ENCODE peak calls at places on chromosome X, in four cellular contexts. One of them, this sample, is unnamed.

GRCh38 chrX:134013528-134013927 is 28.1 kb upstream of the GPC3 start:
- DNase-seq in heart left ventricle: no peak
- DNase-seq in ascending aorta: no peak
- DNase-seq in lower lobe of right lung: no peak
- DNase-seq in this sample: no peak

GRCh38 chrX:119729408-119730201 is 28.8 kb upstream of the SOWAHD start:
- DNase-seq in ascending aorta: peak
- DNase-seq in lower lobe of right lung: peak
- DNase-seq in heart left ventricle: peak
- DNase-seq in this sample: no peak

GRCh38 chrX:76555816-76556215 is 128.3 kb downstream of the MAGEE1 start:
- DNase-seq in ascending aorta: no peak
- DNase-seq in heart left ventricle: no peak
- DNase-seq in lower lobe of right lung: no peak
- DNase-seq in this sample: peak

GRCh38 chrX:24575496-24575895 is 71.7 kb downstream of the PCYT1B start:
- DNase-seq in lower lobe of right lung: no peak
- DNase-seq in ascending aorta: no peak
- DNase-seq in heart left ventricle: no peak
- DNase-seq in this sample: no peak

GRCh38 chrX:66634272-66634671 is 4.6 kb downstream of the EDA2R start:
- DNase-seq in ascending aorta: no peak
- DNase-seq in lower lobe of right lung: no peak
- DNase-seq in heart left ventricle: no peak
- DNase-seq in this sample: no peak

GRCh38 chrX:25144043-25144940 is 128.5 kb upstream of the ARX start:
- DNase-seq in lower lobe of right lung: peak
- DNase-seq in heart left ventricle: peak
- DNase-seq in ascending aorta: peak
- DNase-seq in this sample: peak

GRCh38 chrX:14344172-14344940 is 185.0 kb upstream of the GLRA2 start:
- DNase-seq in heart left ventricle: no peak
- DNase-seq in lower lobe of right lung: no peak
- DNase-seq in ascending aorta: no peak
- DNase-seq in this sample: no peak

GRCh38 chrX:2928127-2928582 is 984 bp downstream of the ARSD start:
- DNase-seq in lower lobe of right lung: peak
- DNase-seq in heart left ventricle: peak
- DNase-seq in ascending aorta: no peak
- DNase-seq in this sample: peak

GRCh38 chrX:45557390-45557789 is 356.7 kb upstream of the DIPK2B start:
- DNase-seq in ascending aorta: no peak
- DNase-seq in heart left ventricle: no peak
- DNase-seq in lower lobe of right lung: no peak
- DNase-seq in this sample: no peak

GRCh38 chrX:136347706-136348105 is 46.9 kb downstream of the ADGRG4 start:
- DNase-seq in heart left ventricle: no peak
- DNase-seq in lower lobe of right lung: no peak
- DNase-seq in ascending aorta: no peak
- DNase-seq in this sample: no peak

GRCh38 chrX:13190051-13190450 is 129.8 kb downstream of the ATXN3L start:
- DNase-seq in ascending aorta: no peak
- DNase-seq in heart left ventricle: no peak
- DNase-seq in lower lobe of right lung: no peak
- DNase-seq in this sample: no peak

GRCh38 chrX:115650916-115651315 is 89.9 kb downstream of the PLS3 start:
- DNase-seq in heart left ventricle: no peak
- DNase-seq in lower lobe of right lung: no peak
- DNase-seq in ascending aorta: no peak
- DNase-seq in this sample: no peak

GRCh38 chrX:12370444-12371089 is 232.3 kb downstream of the FRMPD4 start:
- DNase-seq in ascending aorta: no peak
- DNase-seq in heart left ventricle: no peak
- DNase-seq in lower lobe of right lung: no peak
- DNase-seq in this sample: peak

DNA sequence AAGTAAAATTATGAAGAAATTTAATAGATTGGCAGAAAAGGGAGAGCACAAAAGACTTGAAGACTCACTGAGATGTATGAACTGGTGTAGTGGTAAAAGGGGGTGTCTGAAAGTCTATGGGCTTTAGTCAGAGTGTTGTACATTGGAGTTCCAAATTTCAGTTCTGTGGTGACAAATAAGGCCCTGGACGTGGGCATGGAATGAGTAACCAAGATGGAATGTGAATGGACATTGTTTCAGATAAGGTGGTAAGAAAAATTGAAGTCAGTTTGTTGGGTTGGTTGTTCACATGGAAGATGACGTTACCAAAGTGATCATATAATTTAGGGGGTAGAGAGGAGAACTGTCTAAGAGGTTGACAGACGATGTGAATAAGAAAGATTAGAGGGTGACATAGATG is 13.9 kb downstream of the CYSLTR1 start:
- DNase-seq in ascending aorta: no peak
- DNase-seq in heart left ventricle: no peak
- DNase-seq in lower lobe of right lung: no peak
- DNase-seq in this sample: no peak
- H3K27ac ChIP-seq in ascending aorta: no peak
- H3K27ac ChIP-seq in heart left ventricle: no peak
- H3K27ac ChIP-seq in lower lobe of right lung: no peak
- H3K27ac ChIP-seq in this sample: no peak

GRCh38 chrX:103586314-103586646 is 965 bp downstream of the TCEAL4 start:
- DNase-seq in ascending aorta: no peak
- DNase-seq in lower lobe of right lung: peak
- DNase-seq in heart left ventricle: peak
- DNase-seq in this sample: no peak
- H3K27ac ChIP-seq in ascending aorta: peak
- H3K27ac ChIP-seq in lower lobe of right lung: peak
- H3K27ac ChIP-seq in heart left ventricle: peak
- H3K27ac ChIP-seq in this sample: peak

DNA sequence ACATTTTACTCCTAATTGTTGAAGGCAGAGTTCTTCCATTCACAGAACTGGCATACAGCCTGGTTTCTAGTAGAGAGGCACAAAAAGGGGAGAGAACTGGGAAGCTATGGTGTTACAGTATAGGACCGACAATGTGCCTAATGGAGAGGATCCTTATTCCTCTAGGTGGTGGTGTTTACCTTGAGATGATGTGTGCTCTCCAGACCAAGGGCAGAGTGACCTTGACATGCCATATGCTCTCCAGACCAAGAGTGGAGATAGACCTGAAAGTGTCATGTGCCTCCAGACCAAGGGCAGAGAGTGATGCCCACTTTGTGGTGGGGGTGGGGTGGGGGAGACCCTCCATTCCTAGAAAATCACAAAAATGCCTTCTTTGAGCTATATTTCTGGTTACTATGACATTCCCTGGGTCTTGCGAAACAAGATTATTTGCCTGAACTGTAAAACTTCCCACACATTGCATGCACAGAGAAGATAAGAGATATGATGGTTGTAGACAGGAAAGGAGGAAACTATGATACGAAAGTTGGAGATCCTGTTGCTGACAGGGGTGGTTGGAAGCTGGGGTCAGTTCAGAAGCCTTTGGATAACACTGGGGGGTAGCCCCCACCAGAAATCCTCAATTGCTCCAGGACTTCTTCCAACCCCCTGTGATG is 119.7 kb downstream of the TEX13C start:
- DNase-seq in heart left ventricle: no peak
- DNase-seq in ascending aorta: no peak
- DNase-seq in lower lobe of right lung: no peak
- DNase-seq in this sample: no peak
- H3K27ac ChIP-seq in heart left ventricle: no peak
- H3K27ac ChIP-seq in ascending aorta: no peak
- H3K27ac ChIP-seq in lower lobe of right lung: no peak
- H3K27ac ChIP-seq in this sample: no peak

GRCh38 chrX:31130457-31131215 is 58.8 kb upstream of the FTHL17 start:
- DNase-seq in heart left ventricle: no peak
- DNase-seq in ascending aorta: no peak
- DNase-seq in lower lobe of right lung: no peak
- DNase-seq in this sample: no peak

GRCh38 chrX:31136144-31136572 is 64.3 kb upstream of the FTHL17 start:
- DNase-seq in heart left ventricle: no peak
- DNase-seq in lower lobe of right lung: no peak
- DNase-seq in ascending aorta: no peak
- DNase-seq in this sample: no peak

GRCh38 chrX:31127716-31128115 is 55.9 kb upstream of the FTHL17 start:
- DNase-seq in lower lobe of right lung: no peak
- DNase-seq in heart left ventricle: no peak
- DNase-seq in ascending aorta: no peak
- DNase-seq in this sample: no peak

GRCh38 chrX:31128849-31129248 is 57.0 kb upstream of the FTHL17 start:
- DNase-seq in lower lobe of right lung: no peak
- DNase-seq in heart left ventricle: no peak
- DNase-seq in ascending aorta: no peak
- DNase-seq in this sample: no peak

DNA sequence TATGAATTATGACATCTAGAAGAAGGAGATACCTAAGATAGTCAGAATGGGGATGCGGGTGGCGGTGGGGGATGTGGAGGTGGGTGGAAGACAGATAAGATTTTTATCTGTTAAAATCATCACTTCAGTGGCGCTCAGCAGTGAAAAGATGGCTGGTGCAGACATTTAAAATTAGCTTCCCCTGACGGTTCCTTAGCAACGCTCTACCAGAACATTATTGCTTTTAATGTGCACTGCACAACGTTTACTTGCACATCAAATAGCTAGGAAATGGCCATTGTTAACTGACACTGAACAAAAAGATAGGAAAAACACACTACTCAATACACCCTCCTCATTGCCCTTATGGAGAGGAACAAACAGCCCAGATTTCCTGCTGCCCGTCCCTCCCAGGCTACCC is 61.0 kb upstream of the FTHL17 start:
- DNase-seq in heart left ventricle: no peak
- DNase-seq in lower lobe of right lung: no peak
- DNase-seq in ascending aorta: no peak
- DNase-seq in this sample: no peak
- H3K27ac ChIP-seq in heart left ventricle: no peak
- H3K27ac ChIP-seq in lower lobe of right lung: no peak
- H3K27ac ChIP-seq in ascending aorta: no peak
- H3K27ac ChIP-seq in this sample: no peak

This sample was measured in osteoblast.